ENCODE peak calls at places on chromosomes 6 and 20, in six cellular contexts. Z is HepG2, U is left lung, N is GM12865, P is pancreas, F is lower lobe of right lung. H is an unnamed sample.

GRCh38 chr6:165983112-165984072 is 184.3 kb downstream of the TBXT start:
- DNase-seq in U (no peak), N (no peak), P (no peak), Z (no peak), F (no peak), H (no peak)

GRCh38 chr6:44594471-44594870 is 207.0 kb downstream of the CDC5L start:
- DNase-seq in Z (no peak), P (no peak), F (no peak), N (no peak), U (no peak), H (no peak)

GRCh38 chr6:90053614-90054013 is 159.3 kb downstream of the GJA10 start:
- DNase-seq in Z (no peak), P (no peak), N (no peak), F (no peak), U (no peak), H (no peak)

GRCh38 chr6:111721677-111722219 is 116.1 kb upstream of the TRAF3IP2 start:
- DNase-seq in P (no peak), U (no peak), N (peak; percentile 76), Z (peak; percentile 24), F (no peak), H (no peak)

GRCh38 chr6:112429226-112429625 is 82.1 kb downstream of the RFPL4B start:
- DNase-seq in P (no peak), Z (no peak), N (no peak), F (no peak), U (no peak), H (no peak)

GRCh38 chr20:50913976-50914375 is 17.3 kb downstream of the ADNP start:
- DNase-seq in P (no peak), N (peak; percentile 61), F (no peak), Z (no peak), U (no peak), H (no peak)

GRCh38 chr6:33622456-33623431 is 1.6 kb downstream of the ITPR3 start:
- DNase-seq in Z (no peak), U (peak; percentile 61), P (no peak), F (peak; percentile 59), N (peak; percentile 45), H (no peak)

GRCh38 chr6:150144294-150144868 is 1.5 kb downstream of the PPP1R14C start:
- DNase-seq in F (no peak), N (no peak), Z (no peak), P (no peak), U (no peak), H (no peak)

GRCh38 chr6:167827588-167828324 is 1.0 kb downstream of the AFDN start:
- DNase-seq in N (peak; percentile 48), U (no peak), F (peak; percentile 71), Z (peak; percentile 74), P (peak; percentile 57), H (peak; percentile 74)

GRCh38 chr20:63230800-63231268 is 4.9 kb upstream of the BIRC7 start:
- DNase-seq in P (peak; percentile 33), Z (peak; percentile 79), U (no peak), N (peak; percentile 21), F (no peak), H (no peak)
- TF ChIP-seq CTCF in P (peak; percentile 27), Z (peak; percentile 93), U (peak; percentile 15), N (peak; percentile 31), F (peak; percentile 44), H (peak; percentile 73)

GRCh38 chr6:30676660-30677270 is 4.0 kb upstream of the DHX16 start:
- DNase-seq in N (no peak), Z (no peak), U (no peak), F (no peak), P (no peak), H (no peak)

GRCh38 chr6:30664994-30665767 is 7.6 kb downstream of the DHX16 start:
- DNase-seq in N (no peak), P (no peak), Z (no peak), F (no peak), U (no peak), H (no peak)

GRCh38 chr6:30672445-30673253 is at the start of gene DHX16:
- DNase-seq in Z (peak; percentile 97), N (peak; percentile 98), U (peak; percentile 94), F (peak; percentile 96), P (peak; percentile 96), H (peak; percentile 92)

GRCh38 chr6:30670760-30671527 is 1.9 kb downstream of the DHX16 start:
- DNase-seq in Z (peak; percentile 45), F (no peak), U (no peak), P (no peak), N (no peak), H (no peak)
- TF ChIP-seq CTCF in Z (peak; percentile 69), F (no peak), U (no peak), P (no peak), N (peak; percentile 15), H (peak; percentile 57)

GRCh38 chr6:27472182-27472616 is 706 bp downstream of the ZNF184 start:
- DNase-seq in U (peak; percentile 62), Z (peak; percentile 62), P (peak; percentile 55), F (peak; percentile 66), N (peak; percentile 81), H (peak; percentile 68)

GRCh38 chr6:27474672-27475071 is 1.8 kb upstream of the ZNF184 start:
- DNase-seq in Z (no peak), F (no peak), N (no peak), P (no peak), U (no peak), H (no peak)

GRCh38 chr6:27474172-27474465 is 1.2 kb upstream of the ZNF184 start:
- DNase-seq in U (no peak), F (no peak), N (no peak), P (no peak), Z (no peak), H (no peak)

GRCh38 chr6:27471365-27472115 is 1.4 kb downstream of the ZNF184 start:
- DNase-seq in U (no peak), Z (no peak), F (no peak), P (no peak), N (no peak), H (no peak)

GRCh38 chr6:27472617-27473400 is at the start of gene ZNF184:
- DNase-seq in U (peak; percentile 97), N (peak; percentile 99), Z (peak; percentile 99), P (peak; percentile 97), F (peak; percentile 96), H (peak; percentile 97)
- TF ChIP-seq CTCF in U (no peak), N (no peak), Z (peak; percentile 54), P (no peak), F (no peak), H (peak; percentile 29)

GRCh38 chr6:42419490-42420280 is 32.0 kb downstream of the TRERF1 start:
- DNase-seq in P (no peak), U (no peak), N (no peak), Z (no peak), F (no peak), H (no peak)
- TF ChIP-seq CTCF in P (no peak), U (no peak), N (no peak), Z (no peak), F (no peak), H (no peak)

DNA sequence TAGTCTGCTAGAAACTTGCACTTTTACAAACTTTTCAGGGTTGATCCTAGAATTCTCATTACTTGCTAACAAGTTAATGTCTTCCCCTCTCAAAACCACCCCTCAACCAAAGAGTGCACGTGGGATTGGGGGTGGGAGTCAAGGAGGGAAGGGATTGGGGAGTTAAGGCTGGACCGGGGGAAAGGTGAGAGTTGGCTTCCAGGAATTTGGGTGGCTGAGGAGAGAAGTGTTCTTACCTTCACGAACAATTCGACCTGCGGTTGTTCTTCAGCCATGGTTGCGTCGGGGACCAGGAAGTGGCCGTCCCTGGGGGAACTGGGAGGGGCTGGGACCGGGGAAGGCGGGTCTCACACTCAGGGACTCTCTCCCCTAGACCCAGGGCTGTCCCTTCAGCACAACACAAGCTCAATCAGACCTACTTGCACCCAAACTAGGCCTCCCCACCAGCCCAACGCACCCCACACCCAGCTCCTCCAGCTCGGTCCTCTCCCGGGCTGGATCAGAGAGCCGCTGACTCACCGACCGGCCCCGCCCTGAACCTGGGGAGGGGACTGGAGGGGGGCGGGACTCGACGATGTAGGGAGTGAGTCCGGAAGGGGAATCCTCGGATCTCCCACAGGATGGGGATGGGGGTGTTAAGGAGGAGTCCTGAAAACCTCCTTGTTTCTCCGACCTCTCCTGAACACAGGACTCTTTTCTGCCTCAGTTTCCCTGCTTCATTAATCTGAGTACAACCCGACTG is at the start of gene CLIC1:
- DNase-seq in N (peak; percentile 89), P (peak; percentile 86), U (peak; percentile 92), Z (peak; percentile 88), F (peak; percentile 89), H (no peak)
- TF ChIP-seq CTCF in N (no peak), P (no peak), U (no peak), Z (no peak), F (no peak), H (no peak)

GRCh38 chr20:21129861-21130260 is 4.0 kb downstream of the KIZ start:
- DNase-seq in U (no peak), P (no peak), N (no peak), Z (no peak), F (no peak), H (no peak)
- TF ChIP-seq CTCF in U (no peak), P (no peak), N (no peak), Z (no peak), F (no peak), H (peak; percentile 46)

GRCh38 chr6:153790881-153791473 is 248.1 kb upstream of the OPRM1 start:
- DNase-seq in N (peak; percentile 23), Z (peak; percentile 37), U (no peak), P (no peak), F (no peak), H (no peak)
- TF ChIP-seq CTCF in N (no peak), Z (peak; percentile 50), U (no peak), P (no peak), F (no peak), H (peak; percentile 43)

DNA sequence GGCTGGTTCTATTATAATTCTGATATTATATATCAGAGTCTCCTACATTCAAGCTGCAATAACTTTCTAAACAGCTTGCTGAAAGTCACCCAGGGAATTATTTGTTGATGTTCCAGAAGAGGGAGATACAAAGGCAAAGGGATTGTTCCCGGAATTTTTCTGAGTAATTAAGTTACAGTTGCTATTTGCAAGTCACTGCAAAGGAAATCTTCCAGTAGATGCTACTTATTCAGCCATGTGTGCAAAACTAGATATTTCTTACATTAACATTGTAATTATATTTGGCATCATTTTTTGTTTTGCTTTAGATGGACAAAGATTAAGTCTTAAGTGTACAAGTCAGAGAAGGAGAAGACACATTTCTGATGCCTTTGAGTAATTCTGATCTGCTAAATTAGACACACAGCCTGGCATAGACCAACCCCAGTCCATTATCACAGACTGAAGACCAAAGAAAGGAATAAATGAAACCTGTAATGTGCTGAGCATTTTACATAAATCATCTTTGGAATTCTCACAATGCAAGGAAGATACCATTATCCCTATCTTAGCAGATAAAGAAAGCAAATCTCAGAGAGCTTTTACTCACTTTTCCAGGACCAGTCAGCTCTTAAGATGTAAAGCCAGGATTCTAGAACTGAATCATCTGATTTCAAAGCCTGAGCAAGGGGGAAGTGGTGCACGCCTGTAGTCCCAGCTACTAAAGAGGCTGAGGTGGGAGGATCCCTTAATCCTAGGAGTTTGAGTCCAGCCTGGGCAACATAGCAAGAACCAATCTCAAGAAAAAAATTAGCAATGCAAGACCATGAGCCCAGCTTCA is 62.6 kb upstream of the AKAP12 start:
- DNase-seq in U (no peak), N (no peak), P (no peak), Z (no peak), F (no peak), H (no peak)
- TF ChIP-seq CTCF in U (no peak), N (no peak), P (no peak), Z (no peak), F (no peak), H (no peak)

GRCh38 chr6:46490425-46491200 is 636 bp downstream of the RCAN2 start:
- DNase-seq in P (peak; percentile 38), Z (no peak), N (no peak), F (no peak), U (peak; percentile 40), H (peak; percentile 70)
- TF ChIP-seq CTCF in P (no peak), Z (peak; percentile 51), N (peak; percentile 5), F (no peak), U (no peak), H (peak; percentile 77)